ENCODE peak calls at places on chromosomes 2 and 18, in ten cellular contexts. One of them, this sample, is unnamed.
A peak's percentile ranks its signal among the peaks of the same experiment; 100 is the strongest.

GRCh38 chr2:11863103-11863502 is 116.7 kb downstream of the LPIN1 start:
- DNase-seq in cardiac fibroblast: no peak
- DNase-seq in DMS153: no peak
- DNase-seq in lung microvascular endothelial cell: no peak
- DNase-seq in neural crest cell: no peak
- DNase-seq in AML-193: no peak
- DNase-seq in mesendoderm: no peak
- DNase-seq in pancreas: no peak
- DNase-seq in globus pallidus: no peak
- DNase-seq in CD4-positive, alpha-beta T cell: no peak
- DNase-seq in this sample: no peak

GRCh38 chr2:209872675-209873074 is 101.0 kb downstream of the UNC80 start:
- DNase-seq in AML-193: no peak
- DNase-seq in mesendoderm: peak; percentile 81
- DNase-seq in CD4-positive, alpha-beta T cell: no peak
- DNase-seq in cardiac fibroblast: peak; percentile 14
- DNase-seq in lung microvascular endothelial cell: peak; percentile 92
- DNase-seq in DMS153: peak; percentile 49
- DNase-seq in neural crest cell: peak; percentile 18
- DNase-seq in globus pallidus: peak; percentile 41
- DNase-seq in pancreas: no peak
- DNase-seq in this sample: peak; percentile 5

GRCh38 chr2:105822186-105822585 is 77.5 kb downstream of the NCK2 start:
- DNase-seq in pancreas: no peak
- DNase-seq in CD4-positive, alpha-beta T cell: peak; percentile 13
- DNase-seq in neural crest cell: no peak
- DNase-seq in globus pallidus: no peak
- DNase-seq in cardiac fibroblast: no peak
- DNase-seq in AML-193: no peak
- DNase-seq in lung microvascular endothelial cell: no peak
- DNase-seq in DMS153: no peak
- DNase-seq in mesendoderm: no peak
- DNase-seq in this sample: no peak

GRCh38 chr2:31297751-31298150 is 63.8 kb downstream of the EHD3 start:
- DNase-seq in mesendoderm: no peak
- DNase-seq in AML-193: no peak
- DNase-seq in globus pallidus: no peak
- DNase-seq in pancreas: no peak
- DNase-seq in cardiac fibroblast: peak; percentile 55
- DNase-seq in CD4-positive, alpha-beta T cell: no peak
- DNase-seq in DMS153: no peak
- DNase-seq in lung microvascular endothelial cell: no peak
- DNase-seq in neural crest cell: no peak
- DNase-seq in this sample: no peak

GRCh38 chr18:13545955-13546354 is 180.4 kb downstream of the FAM210A start:
- DNase-seq in DMS153: no peak
- DNase-seq in globus pallidus: no peak
- DNase-seq in lung microvascular endothelial cell: no peak
- DNase-seq in CD4-positive, alpha-beta T cell: no peak
- DNase-seq in neural crest cell: no peak
- DNase-seq in AML-193: no peak
- DNase-seq in mesendoderm: no peak
- DNase-seq in pancreas: peak; percentile 9
- DNase-seq in cardiac fibroblast: no peak
- DNase-seq in this sample: no peak

GRCh38 chr2:98478861-98479770 is 34.5 kb downstream of the INPP4A start:
- DNase-seq in lung microvascular endothelial cell: no peak
- DNase-seq in neural crest cell: no peak
- DNase-seq in mesendoderm: no peak
- DNase-seq in AML-193: no peak
- DNase-seq in cardiac fibroblast: no peak
- DNase-seq in pancreas: no peak
- DNase-seq in CD4-positive, alpha-beta T cell: peak; percentile 37
- DNase-seq in DMS153: no peak
- DNase-seq in globus pallidus: no peak
- DNase-seq in this sample: no peak

GRCh38 chr18:45282101-45282812 is 333.0 kb upstream of the SLC14A2 start:
- DNase-seq in cardiac fibroblast: no peak
- DNase-seq in lung microvascular endothelial cell: no peak
- DNase-seq in neural crest cell: no peak
- DNase-seq in CD4-positive, alpha-beta T cell: no peak
- DNase-seq in DMS153: no peak
- DNase-seq in AML-193: no peak
- DNase-seq in pancreas: no peak
- DNase-seq in globus pallidus: no peak
- DNase-seq in mesendoderm: no peak
- DNase-seq in this sample: no peak

GRCh38 chr2:128403814-128404708 is 85.4 kb upstream of the HS6ST1 start:
- DNase-seq in mesendoderm: no peak
- DNase-seq in AML-193: no peak
- DNase-seq in lung microvascular endothelial cell: no peak
- DNase-seq in globus pallidus: no peak
- DNase-seq in DMS153: no peak
- DNase-seq in cardiac fibroblast: no peak
- DNase-seq in CD4-positive, alpha-beta T cell: no peak
- DNase-seq in neural crest cell: no peak
- DNase-seq in pancreas: no peak
- DNase-seq in this sample: no peak

GRCh38 chr18:79546781-79547272 is 132.8 kb upstream of the CTDP1 start:
- DNase-seq in globus pallidus: no peak
- DNase-seq in neural crest cell: no peak
- DNase-seq in lung microvascular endothelial cell: no peak
- DNase-seq in AML-193: no peak
- DNase-seq in mesendoderm: no peak
- DNase-seq in pancreas: no peak
- DNase-seq in cardiac fibroblast: no peak
- DNase-seq in CD4-positive, alpha-beta T cell: no peak
- DNase-seq in DMS153: no peak
- DNase-seq in this sample: no peak

GRCh38 chr2:12884713-12885282 is 168.1 kb downstream of the TRIB2 start:
- DNase-seq in AML-193: no peak
- DNase-seq in pancreas: no peak
- DNase-seq in neural crest cell: no peak
- DNase-seq in globus pallidus: no peak
- DNase-seq in cardiac fibroblast: peak; percentile 94
- DNase-seq in lung microvascular endothelial cell: peak; percentile 33
- DNase-seq in DMS153: no peak
- DNase-seq in CD4-positive, alpha-beta T cell: no peak
- DNase-seq in mesendoderm: peak; percentile 55
- DNase-seq in this sample: no peak

GRCh38 chr18:51907687-51908597 is 432.1 kb upstream of the DCC start:
- DNase-seq in pancreas: no peak
- DNase-seq in neural crest cell: no peak
- DNase-seq in lung microvascular endothelial cell: no peak
- DNase-seq in cardiac fibroblast: no peak
- DNase-seq in globus pallidus: no peak
- DNase-seq in AML-193: no peak
- DNase-seq in CD4-positive, alpha-beta T cell: no peak
- DNase-seq in DMS153: no peak
- DNase-seq in mesendoderm: no peak
- DNase-seq in this sample: no peak

GRCh38 chr18:32822197-32822596 is 49.4 kb upstream of the KLHL14 start:
- DNase-seq in neural crest cell: no peak
- DNase-seq in pancreas: no peak
- DNase-seq in lung microvascular endothelial cell: no peak
- DNase-seq in AML-193: no peak
- DNase-seq in cardiac fibroblast: no peak
- DNase-seq in DMS153: no peak
- DNase-seq in globus pallidus: no peak
- DNase-seq in CD4-positive, alpha-beta T cell: no peak
- DNase-seq in mesendoderm: no peak
- DNase-seq in this sample: no peak

GRCh38 chr2:113851640-113852039 is 38.2 kb upstream of the ACTR3 start:
- DNase-seq in CD4-positive, alpha-beta T cell: no peak
- DNase-seq in cardiac fibroblast: peak; percentile 27
- DNase-seq in globus pallidus: no peak
- DNase-seq in DMS153: no peak
- DNase-seq in lung microvascular endothelial cell: no peak
- DNase-seq in pancreas: peak; percentile 40
- DNase-seq in AML-193: no peak
- DNase-seq in neural crest cell: no peak
- DNase-seq in mesendoderm: no peak
- DNase-seq in this sample: no peak